ENCODE peak calls at places on chromosomes 6 and 20, in six cellular contexts. S is H7; A is fibroblast of mammary gland; E is NT2/D1; Y is CD8-positive, alpha-beta T cell; C is CD4-positive, CD25-positive, alpha-beta regulatory T cell. M is an unnamed sample.

GRCh38 chr6:164911151-164911550 is 398.3 kb downstream of the C6orf118 start:
- DNase-seq in S (no peak), A (no peak), E (no peak), Y (no peak), C (no peak), M (no peak)

GRCh38 chr6:5761370-5761769 is 245.4 kb downstream of the NRN1 start:
- DNase-seq in S (no peak), A (peak; percentile 41), E (no peak), Y (no peak), C (no peak), M (no peak)

GRCh38 chr6:144778773-144779531 is 493.8 kb downstream of the UTRN start:
- DNase-seq in S (peak; percentile 8), A (no peak), E (no peak), Y (no peak), C (no peak), M (no peak)

GRCh38 chr6:30470968-30471367 is 18.3 kb upstream of the HLA-E start:
- DNase-seq in S (no peak), A (no peak), E (no peak), Y (no peak), C (no peak), M (peak; percentile 86)

GRCh38 chr6:35287671-35288396 is 9.8 kb upstream of the DEF6 start:
- DNase-seq in S (no peak), A (peak; percentile 41), E (no peak), Y (no peak), C (no peak), M (no peak)

GRCh38 chr6:168411793-168412192 is 29.2 kb upstream of the SMOC2 start:
- DNase-seq in S (no peak), A (no peak), E (no peak), Y (no peak), C (no peak), M (no peak)

GRCh38 chr6:4651831-4652467 is 124.3 kb upstream of the CDYL start:
- DNase-seq in S (no peak), A (no peak), E (no peak), Y (no peak), C (no peak), M (no peak)

GRCh38 chr6:117498159-117498558 is 15.7 kb downstream of the DCBLD1 start:
- DNase-seq in S (no peak), A (peak; percentile 85), E (no peak), Y (no peak), C (no peak), M (peak; percentile 72)

GRCh38 chr6:121222656-121223055 is 111.6 kb downstream of the TBC1D32 start:
- DNase-seq in S (no peak), A (peak; percentile 86), E (no peak), Y (no peak), C (no peak), M (peak; percentile 28)

GRCh38 chr20:37839432-37839827 is 63.5 kb upstream of the VSTM2L start:
- DNase-seq in S (no peak), A (no peak), E (no peak), Y (no peak), C (no peak), M (no peak)

GRCh38 chr6:19297880-19298279 is 539.3 kb upstream of the ID4 start:
- DNase-seq in S (no peak), A (no peak), E (no peak), Y (no peak), C (no peak), M (no peak)

GRCh38 chr20:57398231-57398821 is 7.1 kb downstream of the RBM38 start:
- DNase-seq in S (peak; percentile 50), A (no peak), E (no peak), Y (peak; percentile 96), C (peak; percentile 94), M (no peak)

GRCh38 chr6:33383427-33384185 is 8.0 kb upstream of the KIFC1 start:
- DNase-seq in S (no peak), A (no peak), E (no peak), Y (no peak), C (no peak), M (no peak)

GRCh38 chr6:125533710-125534397 is 215.6 kb upstream of the HEY2 start:
- DNase-seq in S (peak; percentile 66), A (no peak), E (no peak), Y (no peak), C (no peak), M (no peak)

GRCh38 chr20:48015943-48016723 is 230.9 kb upstream of the SULF2 start:
- DNase-seq in S (no peak), A (peak; percentile 93), E (no peak), Y (no peak), C (no peak), M (peak; percentile 96)

GRCh38 chr6:42131531-42131930 is 10.9 kb downstream of the C6orf132 start:
- DNase-seq in S (no peak), A (peak; percentile 90), E (no peak), Y (no peak), C (no peak), M (peak; percentile 67)

GRCh38 chr20:17806739-17807441 is 107.1 kb downstream of the BANF2 start:
- DNase-seq in S (peak; percentile 70), A (peak; percentile 85), E (no peak), Y (no peak), C (no peak), M (peak; percentile 91)

GRCh38 chr20:63061701-63062100 is 54.9 kb upstream of the BHLHE23 start:
- DNase-seq in S (no peak), A (no peak), E (no peak), Y (no peak), C (no peak), M (no peak)

GRCh38 chr6:168385858-168386735 is 54.9 kb upstream of the SMOC2 start:
- DNase-seq in S (peak; percentile 36), A (no peak), E (no peak), Y (no peak), C (no peak), M (no peak)

GRCh38 chr20:61850926-61851900 is 214.5 kb downstream of the TAF4 start:
- DNase-seq in S (no peak), A (no peak), E (no peak), Y (no peak), C (no peak), M (no peak)

GRCh38 chr20:63054695-63055240 is 48.0 kb upstream of the BHLHE23 start:
- DNase-seq in S (peak; percentile 35), A (no peak), E (no peak), Y (no peak), C (no peak), M (no peak)

GRCh38 chr6:156808287-156808686 is 31.1 kb downstream of the ARID1B start:
- DNase-seq in S (no peak), A (peak; percentile 53), E (no peak), Y (no peak), C (no peak), M (no peak)

GRCh38 chr6:30722280-30723112 is 2.3 kb downstream of the TUBB start:
- DNase-seq in S (peak; percentile 78), A (peak; percentile 76), E (no peak), Y (peak; percentile 92), C (peak; percentile 83), M (peak; percentile 79)

GRCh38 chr20:46099491-46100287 is 9.9 kb upstream of the NCOA5 start:
- DNase-seq in S (peak; percentile 81), A (no peak), E (no peak), Y (no peak), C (no peak), M (no peak)
- H3K4me3 ChIP-seq in S (no peak overlapping the region), A (no peak overlapping the region), E (no peak overlapping the region), Y (no peak overlapping the region), C (no peak overlapping the region), M (no peak overlapping the region)

GRCh38 chr6:148502773-148503135 is 160.1 kb downstream of the SASH1 start:
- DNase-seq in S (no peak), A (no peak), E (no peak), Y (no peak), C (no peak), M (peak; percentile 80)

GRCh38 chr6:148509789-148510581 is 167.3 kb downstream of the SASH1 start:
- DNase-seq in S (no peak), A (peak; percentile 99), E (no peak), Y (no peak), C (no peak), M (peak; percentile 99)

GRCh38 chr6:148508401-148509151 is 165.9 kb downstream of the SASH1 start:
- DNase-seq in S (peak; percentile 34), A (peak; percentile 93), E (peak; percentile 25), Y (no peak), C (no peak), M (peak; percentile 73)

GRCh38 chr6:148509152-148509571 is 166.5 kb downstream of the SASH1 start:
- DNase-seq in S (no peak), A (peak; percentile 68), E (no peak), Y (no peak), C (no peak), M (peak; percentile 71)

DNA sequence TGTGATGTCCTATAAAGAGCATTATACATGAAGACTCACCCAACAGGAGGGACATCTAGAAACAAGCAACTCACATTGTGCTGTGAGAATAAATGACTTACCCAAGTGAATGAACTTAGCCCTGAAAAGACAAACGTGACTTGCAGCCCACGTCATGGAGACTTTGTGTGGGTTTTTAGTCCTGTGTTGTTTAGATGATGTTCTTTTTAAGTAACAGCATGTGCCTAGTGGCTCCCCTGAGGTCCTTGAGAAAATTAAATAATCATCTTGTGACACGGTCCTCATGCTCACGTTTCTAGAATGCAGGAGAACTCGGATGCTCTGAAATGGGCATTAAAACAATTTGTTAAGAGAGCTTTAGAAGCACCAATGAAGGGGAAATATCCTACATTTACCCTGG is 165.1 kb downstream of the SASH1 start:
- DNase-seq in S (no peak), A (peak; percentile 97), E (no peak), Y (no peak), C (no peak), M (peak; percentile 80)
- H3K4me3 ChIP-seq in S (no peak overlapping the region), A (peak overlapping the region; percentile 67), E (no peak overlapping the region), Y (no peak overlapping the region), C (no peak overlapping the region), M (no peak overlapping the region)

GRCh38 chr6:36665180-36665579 is 13.3 kb upstream of the CDKN1A start:
- DNase-seq in S (no peak), A (no peak), E (no peak), Y (no peak), C (no peak), M (no peak)
- H3K4me3 ChIP-seq in S (no peak overlapping the region), A (no peak overlapping the region), E (no peak overlapping the region), Y (no peak overlapping the region), C (no peak overlapping the region), M (no peak overlapping the region)

GRCh38 chr6:27091661-27092315 is 155.7 kb upstream of the PRSS16 start:
- DNase-seq in S (peak; percentile 33), A (peak; percentile 95), E (peak; percentile 27), Y (no peak), C (no peak), M (peak; percentile 84)

GRCh38 chr6:27092316-27092692 is 155.2 kb upstream of the PRSS16 start:
- DNase-seq in S (no peak), A (peak; percentile 11), E (no peak), Y (no peak), C (no peak), M (no peak)

GRCh38 chr6:27096834-27097511 is 150.5 kb upstream of the PRSS16 start:
- DNase-seq in S (peak; percentile 68), A (peak; percentile 80), E (peak; percentile 20), Y (peak; percentile 14), C (no peak), M (peak; percentile 59)

GRCh38 chr6:27098956-27099355 is 148.5 kb upstream of the PRSS16 start:
- DNase-seq in S (no peak), A (no peak), E (no peak), Y (no peak), C (no peak), M (no peak)

DNA sequence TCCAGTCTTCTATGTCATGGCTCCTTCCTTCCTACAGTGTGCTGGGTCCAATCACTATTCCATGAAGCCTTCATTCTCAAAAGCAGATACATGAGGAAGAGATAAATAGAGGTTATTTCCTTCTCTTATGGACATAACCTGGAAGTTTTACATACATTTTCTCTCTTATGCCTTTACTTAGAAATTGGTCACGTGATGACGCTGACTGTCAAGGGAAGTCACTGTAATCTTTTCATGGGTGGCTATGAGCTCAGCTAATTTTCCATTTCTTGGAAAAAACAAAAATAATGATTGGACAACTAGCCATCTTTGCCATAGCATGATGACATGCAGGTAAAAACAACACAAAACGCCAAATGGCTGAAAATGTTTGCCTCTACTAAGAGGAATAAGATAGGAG is 151.6 kb upstream of the PRSS16 start:
- DNase-seq in S (no peak), A (no peak), E (no peak), Y (no peak), C (no peak), M (no peak)
- H3K4me3 ChIP-seq in S (no peak overlapping the region), A (no peak overlapping the region), E (no peak overlapping the region), Y (no peak overlapping the region), C (no peak overlapping the region), M (no peak overlapping the region)

M was measured in fibroblast of villous mesenchyme.